ENCODE peak calls at places on chromosomes 1 and 21, in five cellular contexts. W is RWPE1, O is EL, R is smooth muscle cell of the brain vasculature, N is H9. T is an unnamed sample.
A peak's percentile ranks its signal among the peaks of the same experiment; 100 is the strongest.

GRCh38 chr21:32336711-32337110 is 38.1 kb downstream of the MRAP start:
- DNase-seq in W (peak; percentile 26), O (peak; percentile 53), R (no peak), N (no peak), T (no peak)

GRCh38 chr21:37365657-37366487 is 701 bp upstream of the DYRK1A start:
- DNase-seq in W (peak; percentile 63), O (peak; percentile 70), R (no peak), N (peak; percentile 70), T (peak; percentile 32)

GRCh38 chr1:108703939-108704338 is 8.8 kb upstream of the FNDC7 start:
- DNase-seq in W (no peak), O (peak; percentile 41), R (no peak), N (no peak), T (no peak)

GRCh38 chr21:30717105-30717504 is 1.5 kb downstream of the KRTAP21-3 start:
- DNase-seq in W (no peak), O (no peak), R (no peak), N (no peak), T (no peak)

GRCh38 chr21:41948901-41949300 is 4.9 kb downstream of the C2CD2 start:
- DNase-seq in W (no peak), O (no peak), R (no peak), N (no peak), T (no peak)

GRCh38 chr1:172421974-172422604 is 1.6 kb downstream of the C1orf105 start:
- DNase-seq in W (no peak), O (no peak), R (no peak), N (no peak), T (no peak)

GRCh38 chr1:45327644-45328515 is 1.2 kb downstream of the HPDL start:
- DNase-seq in W (no peak), O (no peak), R (no peak), N (peak; percentile 56), T (no peak)

GRCh38 chr1:56404561-56405030 is 174.8 kb downstream of the PLPP3 start:
- DNase-seq in W (no peak), O (no peak), R (peak; percentile 4), N (no peak), T (no peak)

GRCh38 chr1:169122976-169123375 is 16.5 kb downstream of the ATP1B1 start:
- DNase-seq in W (no peak), O (no peak), R (no peak), N (no peak), T (no peak)

GRCh38 chr1:15148975-15149374 is 4.6 kb upstream of the TMEM51 start:
- DNase-seq in W (no peak), O (no peak), R (no peak), N (no peak), T (no peak)

T was measured in HuH-7.5.